ENCODE peak calls at places on chromosome 12, in five cellular contexts. J is AG09309, X is NB4, U is HFFc6, Y is AG04449. H is an unnamed sample.

GRCh38 chr12:75738486-75738885 is 227.1 kb upstream of the KRR1 start:
- DNase-seq in X (no peak), J (no peak), Y (no peak), U (no peak), H (no peak)

GRCh38 chr12:52151859-52152783 is 39.7 kb downstream of the KRT80 start:
- DNase-seq in U (peak), Y (no peak), X (peak), J (no peak), H (no peak)

GRCh38 chr12:53652366-53652765 is 23.5 kb downstream of the ATP5MC2 start:
- DNase-seq in U (no peak), Y (peak), X (peak), J (peak), H (no peak)

GRCh38 chr12:51954465-51955361 is 3.2 kb downstream of the ACVR1B start:
- DNase-seq in U (no peak), J (no peak), Y (no peak), X (peak), H (no peak)

GRCh38 chr12:13204428-13204827 is 7.9 kb downstream of the EMP1 start:
- DNase-seq in J (no peak), X (no peak), Y (no peak), U (peak), H (no peak)

GRCh38 chr12:29283969-29284368 is 97.0 kb downstream of the ERGIC2 start:
- DNase-seq in U (no peak), X (no peak), J (no peak), Y (peak), H (no peak)

GRCh38 chr12:1464925-1465324 is 129.5 kb downstream of the FBXL14 start:
- DNase-seq in Y (no peak), U (no peak), X (no peak), J (no peak), H (no peak)

GRCh38 chr12:82931349-82932116 is 244.8 kb downstream of the TMTC2 start:
- DNase-seq in Y (no peak), J (no peak), U (no peak), X (no peak), H (no peak)

GRCh38 chr12:94140556-94140955 is 7.8 kb upstream of the PLXNC1 start:
- DNase-seq in U (peak), Y (no peak), X (peak), J (no peak), H (no peak)

GRCh38 chr12:99619389-99620158 is 28.0 kb upstream of the GARIN6 start:
- DNase-seq in J (peak), U (no peak), X (peak), Y (no peak), H (no peak)

GRCh38 chr12:12226187-12226586 is 40.7 kb downstream of the LRP6 start:
- DNase-seq in J (no peak), Y (no peak), X (no peak), U (no peak), H (no peak)

GRCh38 chr12:27627123-27627835 is 69.0 kb upstream of the REP15 start:
- DNase-seq in J (peak), X (peak), U (peak), Y (peak), H (no peak)

GRCh38 chr12:4300870-4301269 is 20.1 kb upstream of the TIGAR start:
- DNase-seq in Y (no peak), X (no peak), J (no peak), U (no peak), H (no peak)

GRCh38 chr12:14716848-14717444 is 20.5 kb upstream of the GUCY2C start:
- DNase-seq in J (peak), X (peak), Y (no peak), U (peak), H (no peak)

GRCh38 chr12:124036117-124037109 is 63.4 kb downstream of the ZNF664 start:
- DNase-seq in Y (no peak), X (peak), J (no peak), U (peak), H (no peak)

GRCh38 chr12:93461503-93461902 is 5.8 kb upstream of the MRPL42 start:
- DNase-seq in J (no peak), Y (no peak), X (peak), U (no peak), H (no peak)

GRCh38 chr12:110844551-110845395 is 2.0 kb upstream of the CCDC63 start:
- DNase-seq in X (no peak), U (no peak), Y (no peak), J (no peak), H (no peak)

GRCh38 chr12:123513805-123514204 is 19.7 kb downstream of the RILPL1 start:
- DNase-seq in X (peak), U (no peak), J (no peak), Y (no peak), H (no peak)

GRCh38 chr12:120229583-120230325 is 28.8 kb upstream of the RPLP0 start:
- DNase-seq in Y (no peak), J (no peak), U (peak), X (no peak), H (no peak)

GRCh38 chr12:12810507-12811143 is 2.5 kb upstream of the DDX47 start:
- DNase-seq in X (no peak), J (no peak), Y (no peak), U (no peak), H (no peak)

GRCh38 chr12:4813741-4814140 is 93.5 kb downstream of the GALNT8 start:
- DNase-seq in X (no peak), J (no peak), U (no peak), Y (no peak), H (no peak)

GRCh38 chr12:67161322-67161918 is 107.7 kb upstream of the CAND1 start:
- DNase-seq in U (peak), Y (no peak), J (peak), X (peak), H (no peak)

GRCh38 chr12:103884316-103884715 is 43.3 kb upstream of the NT5DC3 start:
- DNase-seq in J (peak), Y (no peak), U (peak), X (peak), H (no peak)

GRCh38 chr12:68334136-68334535 is 2.0 kb upstream of the MDM1 start:
- DNase-seq in Y (no peak), J (no peak), X (peak), U (no peak), H (no peak)

GRCh38 chr12:110796952-110797351 is 49.8 kb upstream of the CCDC63 start:
- DNase-seq in Y (no peak), U (no peak), X (no peak), J (no peak), H (no peak)

GRCh38 chr12:123897221-123897620 is 75.4 kb downstream of the CCDC92 start:
- DNase-seq in Y (peak), J (peak), X (no peak), U (peak), H (no peak)

GRCh38 chr12:132064641-132065040 is 79.5 kb downstream of the DDX51 start:
- DNase-seq in U (no peak), Y (no peak), J (no peak), X (no peak), H (no peak)

GRCh38 chr12:59891180-59891579 is 295.4 kb downstream of the SLC16A7 start:
- DNase-seq in X (peak), Y (no peak), U (no peak), J (no peak), H (no peak)

GRCh38 chr12:8559676-8560075 is 19.0 kb upstream of the CLEC4E start:
- DNase-seq in J (no peak), X (no peak), Y (no peak), U (no peak), H (no peak)

GRCh38 chr12:6937481-6938352 is 5.9 kb upstream of the RNU7-1 start:
- DNase-seq in U (peak), X (peak), Y (no peak), J (peak), H (peak)

GRCh38 chr12:93441111-93441616 is 583 bp downstream of the UBE2N start:
- DNase-seq in J (no peak), X (peak), U (no peak), Y (no peak), H (peak)

GRCh38 chr12:6758511-6758910 is 5.6 kb upstream of the MLF2 start:
- DNase-seq in X (no peak), Y (no peak), J (no peak), U (no peak), H (no peak)

GRCh38 chr12:57475271-57476161 is 4.2 kb downstream of the ARHGAP9 start:
- DNase-seq in U (no peak), X (no peak), Y (no peak), J (no peak), H (no peak)

DNA sequence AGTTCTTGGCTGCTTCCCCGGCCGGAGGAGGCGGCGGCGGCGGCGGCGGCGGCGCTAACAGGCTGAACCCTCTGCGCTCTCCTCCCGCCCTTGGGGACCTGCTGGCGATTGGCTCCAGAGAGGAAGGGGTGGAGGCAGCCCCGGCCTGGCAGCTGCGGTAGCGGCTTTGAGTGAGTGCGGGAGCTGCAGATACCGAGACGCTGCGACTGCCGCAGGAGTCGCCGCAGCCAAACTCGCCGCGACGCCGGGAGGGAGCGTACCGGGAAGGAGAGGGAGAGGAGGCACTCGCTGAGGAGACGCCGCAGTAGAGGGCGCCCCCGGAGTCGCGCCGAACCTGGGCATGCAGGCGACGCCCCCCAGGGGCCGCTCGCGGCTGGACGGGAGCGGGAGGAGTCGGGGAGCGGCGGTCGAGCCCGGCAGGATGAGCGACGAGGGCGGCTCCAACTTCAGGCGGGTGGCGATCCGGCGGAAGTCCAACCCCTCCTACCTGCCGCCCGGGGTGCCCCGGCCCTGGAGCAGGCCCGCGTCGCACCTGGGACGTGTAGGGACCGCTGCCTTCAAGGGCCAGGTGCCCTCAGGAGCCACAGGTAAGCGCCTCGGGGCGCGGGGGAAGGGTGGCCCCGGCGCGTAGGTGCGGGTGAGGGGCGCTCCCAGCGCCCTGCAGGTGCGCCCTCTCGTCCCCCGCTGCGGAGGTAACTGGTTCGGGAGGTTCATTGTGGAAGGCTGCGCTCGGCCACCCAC is at the start of gene FGD4:
- DNase-seq in Y (no peak), J (no peak), X (peak), U (peak), H (peak)
- TF ChIP-seq CTCF in Y (peak), J (peak), X (peak), U (peak), H (peak)

GRCh38 chr12:2796187-2796663 is 1.5 kb downstream of the FKBP4 start:
- DNase-seq in U (no peak), X (no peak), J (no peak), Y (no peak), H (no peak)
- TF ChIP-seq CTCF in U (peak), X (peak), J (no peak), Y (no peak), H (no peak)

GRCh38 chr12:129193263-129193871 is 340.1 kb downstream of the GLT1D1 start:
- DNase-seq in Y (no peak), X (peak), J (no peak), U (no peak), H (no peak)
- TF ChIP-seq CTCF in Y (peak), X (peak), J (peak), U (peak), H (peak)

DNA sequence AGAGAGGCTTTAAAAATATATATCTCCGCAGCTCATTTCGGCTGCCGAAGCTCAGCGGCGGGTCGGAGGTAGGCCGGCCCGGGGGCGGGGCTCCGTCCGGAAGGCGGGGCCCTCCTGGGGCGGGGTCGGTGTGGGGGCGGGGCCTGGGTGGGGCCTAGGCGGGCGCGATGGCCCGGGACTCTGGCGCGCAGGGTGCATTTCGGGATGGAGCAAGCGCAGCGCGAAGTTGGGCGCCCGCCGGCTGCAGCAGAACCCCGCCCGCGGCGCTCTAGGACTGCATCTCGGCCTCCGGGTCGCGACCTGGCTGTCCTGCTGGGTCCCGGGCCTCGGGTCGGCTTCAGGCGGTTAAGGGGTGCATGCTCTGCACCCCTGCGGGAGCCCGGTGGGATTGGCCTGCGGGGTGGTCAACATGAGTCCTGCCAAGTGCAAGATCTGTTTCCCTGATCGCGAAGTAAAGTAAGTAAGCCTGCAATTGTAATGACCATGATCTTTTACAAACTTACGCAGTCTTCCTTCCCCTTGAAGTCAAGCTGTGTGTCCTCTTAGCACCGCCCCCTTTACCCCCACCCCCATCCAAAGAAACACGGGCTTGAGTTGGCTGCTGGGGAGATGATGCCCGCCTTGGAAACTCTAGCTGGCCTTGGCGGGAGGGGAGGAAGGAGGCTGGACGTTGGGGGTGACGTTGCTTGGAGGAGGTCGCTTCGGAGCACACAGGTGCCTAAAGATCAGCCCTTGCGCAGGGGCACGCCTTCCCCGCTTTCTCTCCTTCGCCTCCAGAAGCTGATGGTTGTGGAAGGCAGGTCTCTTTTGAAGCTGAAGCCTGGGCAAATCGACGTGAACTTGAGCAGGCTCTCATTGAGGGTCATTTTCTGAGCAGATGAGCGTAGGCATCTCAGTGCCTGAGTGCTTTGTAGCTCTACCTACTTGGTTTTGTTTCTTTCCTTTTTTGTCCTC is 38.4 kb downstream of the ACACB start:
- DNase-seq in X (peak), U (no peak), J (no peak), Y (no peak), H (peak)
- TF ChIP-seq CTCF in X (no peak), U (no peak), J (no peak), Y (no peak), H (no peak)

GRCh38 chr12:89844539-89844938 is 135.9 kb upstream of the ATP2B1 start:
- DNase-seq in U (no peak), J (no peak), X (no peak), Y (no peak), H (no peak)
- TF ChIP-seq CTCF in U (no peak), J (no peak), X (no peak), Y (no peak), H (no peak)

GRCh38 chr12:39372929-39373328 is 70.0 kb downstream of the KIF21A start:
- DNase-seq in J (no peak), U (no peak), X (peak), Y (no peak), H (no peak)

GRCh38 chr12:39380090-39380489 is 62.8 kb downstream of the KIF21A start:
- DNase-seq in Y (no peak), J (no peak), U (no peak), X (no peak), H (no peak)

GRCh38 chr12:39378346-39378745 is 64.6 kb downstream of the KIF21A start:
- DNase-seq in Y (no peak), X (no peak), J (no peak), U (no peak), H (no peak)

GRCh38 chr12:39372204-39372925 is 70.6 kb downstream of the KIF21A start:
- DNase-seq in U (no peak), X (no peak), J (no peak), Y (no peak), H (no peak)

GRCh38 chr12:39375206-39375808 is 67.6 kb downstream of the KIF21A start:
- DNase-seq in X (peak), Y (no peak), U (no peak), J (no peak), H (no peak)
- TF ChIP-seq CTCF in X (peak), Y (no peak), U (no peak), J (peak), H (no peak)

DNA sequence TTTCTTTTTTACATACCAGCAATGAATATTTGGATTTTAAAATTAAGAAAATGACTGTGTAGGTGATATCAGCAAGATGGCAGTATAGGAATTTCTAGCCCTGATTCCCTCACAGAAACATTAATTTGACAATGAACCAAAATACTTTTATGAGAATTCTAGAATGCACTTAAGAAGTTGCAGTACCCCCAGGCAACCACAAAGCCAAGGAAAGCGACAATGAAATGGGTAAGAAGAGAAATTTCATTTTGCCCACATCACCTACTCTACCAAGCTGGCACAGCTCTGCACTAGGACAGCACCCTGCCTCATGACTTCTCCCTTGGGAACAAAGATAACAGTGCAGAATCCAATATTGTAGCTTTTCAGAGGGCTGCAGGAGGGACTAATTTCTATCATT is 6.6 kb downstream of the OR9K2 start:
- DNase-seq in U (no peak), Y (no peak), J (no peak), X (peak), H (no peak)
- TF ChIP-seq CTCF in U (peak), Y (no peak), J (no peak), X (peak), H (no peak)

GRCh38 chr12:24960222-24960855 is 11.4 kb upstream of the BCAT1 start:
- DNase-seq in Y (no peak), U (peak), X (peak), J (peak), H (no peak)
- TF ChIP-seq CTCF in Y (peak), U (peak), X (peak), J (peak), H (peak)

H was measured in osteocyte.